ENCODE peak calls at places on chromosomes 3 and 15, in six cellular contexts. U, I, G, Q, V and Z are unnamed samples.

GRCh38 chr3:90069748-90070147 is 962.3 kb downstream of the EPHA3 start:
- DNase-seq in U (no peak), I (no peak), G (no peak), Q (no peak), V (no peak), Z (no peak)

GRCh38 chr3:160065282-160065681 is 76.6 kb downstream of the IL12A start:
- DNase-seq in U (no peak), I (no peak), G (no peak), Q (no peak), V (no peak), Z (no peak)

GRCh38 chr15:88623061-88623460 is 1.9 kb downstream of the AEN start:
- DNase-seq in U (no peak), I (no peak), G (no peak), Q (no peak), V (no peak), Z (no peak)

GRCh38 chr3:27130796-27131195 is 238.4 kb downstream of the NEK10 start:
- DNase-seq in U (no peak), I (no peak), G (no peak), Q (no peak), V (no peak), Z (no peak)

GRCh38 chr3:36480916-36481648 is 100.8 kb downstream of the STAC start:
- DNase-seq in U (no peak), I (no peak), G (no peak), Q (no peak), V (no peak), Z (no peak)

GRCh38 chr15:99384992-99385669 is 133.8 kb downstream of the LRRC28 start:
- DNase-seq in U (no peak), I (no peak), G (no peak), Q (no peak), V (no peak), Z (no peak)

GRCh38 chr15:83105450-83105849 is 2.0 kb upstream of the TM6SF1 start:
- DNase-seq in U (no peak), I (no peak), G (no peak), Q (no peak), V (no peak), Z (no peak)

GRCh38 chr3:196144383-196145105 is 62.7 kb upstream of the TFRC start:
- DNase-seq in U (no peak), I (peak; percentile 12), G (no peak), Q (no peak), V (no peak), Z (no peak)

GRCh38 chr15:101463265-101463664 is 26.2 kb downstream of the PCSK6 start:
- DNase-seq in U (no peak), I (no peak), G (peak; percentile 55), Q (no peak), V (no peak), Z (no peak)

GRCh38 chr3:49092948-49093852 is 671 bp downstream of the QRICH1 start:
- DNase-seq in U (peak; percentile 45), I (peak; percentile 79), G (peak; percentile 76), Q (peak; percentile 69), V (peak; percentile 41), Z (peak; percentile 63)

GRCh38 chr3:17874630-17875029 is 132.2 kb upstream of the TBC1D5 start:
- DNase-seq in U (no peak), I (no peak), G (no peak), Q (no peak), V (no peak), Z (no peak)

GRCh38 chr15:63605816-63606215 is 8.6 kb downstream of the FBXL22 start:
- DNase-seq in U (no peak), I (peak; percentile 34), G (no peak), Q (peak; percentile 40), V (no peak), Z (no peak)

GRCh38 chr15:60798821-60799220 is 319.9 kb upstream of the ICE2 start:
- DNase-seq in U (no peak), I (no peak), G (no peak), Q (no peak), V (no peak), Z (no peak)